ENCODE peak calls at places on chromosomes 5 and 9, in seven cellular contexts. One of them, this sample, is unnamed.

GRCh38 chr5:176943816-176944215 is 44.7 kb upstream of the HK3 start:
- DNase-seq in stomach: no peak
- DNase-seq in neural crest cell: no peak
- DNase-seq in left lung: no peak
- DNase-seq in OCI-LY7: no peak
- DNase-seq in thoracic aorta: no peak
- DNase-seq in omental fat pad: no peak
- DNase-seq in this sample: no peak

GRCh38 chr9:95771556-95772280 is 103.8 kb upstream of the ERCC6L2 start:
- DNase-seq in omental fat pad: no peak
- DNase-seq in stomach: peak; percentile 27
- DNase-seq in OCI-LY7: no peak
- DNase-seq in neural crest cell: peak; percentile 30
- DNase-seq in thoracic aorta: no peak
- DNase-seq in left lung: peak; percentile 50
- DNase-seq in this sample: peak; percentile 83

GRCh38 chr5:168695436-168695835 is 116.3 kb upstream of the PANK3 start:
- DNase-seq in thoracic aorta: no peak
- DNase-seq in omental fat pad: no peak
- DNase-seq in neural crest cell: no peak
- DNase-seq in OCI-LY7: no peak
- DNase-seq in stomach: no peak
- DNase-seq in left lung: no peak
- DNase-seq in this sample: no peak

GRCh38 chr5:167720676-167721260 is 570.7 kb upstream of the WWC1 start:
- DNase-seq in omental fat pad: no peak
- DNase-seq in stomach: no peak
- DNase-seq in OCI-LY7: no peak
- DNase-seq in left lung: no peak
- DNase-seq in thoracic aorta: no peak
- DNase-seq in neural crest cell: no peak
- DNase-seq in this sample: no peak

GRCh38 chr5:149757956-149758355 is 27.8 kb downstream of the PPARGC1B start:
- DNase-seq in thoracic aorta: no peak
- DNase-seq in OCI-LY7: no peak
- DNase-seq in stomach: no peak
- DNase-seq in neural crest cell: no peak
- DNase-seq in omental fat pad: no peak
- DNase-seq in left lung: no peak
- DNase-seq in this sample: no peak

GRCh38 chr5:368162-369084 is 46.9 kb downstream of the AHRR start:
- DNase-seq in omental fat pad: no peak
- DNase-seq in OCI-LY7: peak; percentile 24
- DNase-seq in left lung: peak; percentile 48
- DNase-seq in stomach: no peak
- DNase-seq in thoracic aorta: no peak
- DNase-seq in neural crest cell: no peak
- DNase-seq in this sample: peak; percentile 13

GRCh38 chr5:30103056-30104020 is 1090.1 kb upstream of the CDH6 start:
- DNase-seq in omental fat pad: no peak
- DNase-seq in stomach: no peak
- DNase-seq in left lung: no peak
- DNase-seq in neural crest cell: no peak
- DNase-seq in thoracic aorta: no peak
- DNase-seq in OCI-LY7: no peak
- DNase-seq in this sample: no peak

GRCh38 chr9:98129451-98129881 is 10.4 kb upstream of the TRIM14 start:
- DNase-seq in stomach: no peak
- DNase-seq in left lung: no peak
- DNase-seq in thoracic aorta: no peak
- DNase-seq in neural crest cell: no peak
- DNase-seq in omental fat pad: no peak
- DNase-seq in OCI-LY7: peak; percentile 78
- DNase-seq in this sample: no peak

GRCh38 chr5:14105717-14106435 is 37.3 kb upstream of the TRIO start:
- DNase-seq in neural crest cell: no peak
- DNase-seq in omental fat pad: no peak
- DNase-seq in left lung: no peak
- DNase-seq in stomach: no peak
- DNase-seq in OCI-LY7: no peak
- DNase-seq in thoracic aorta: no peak
- DNase-seq in this sample: no peak

GRCh38 chr9:2338770-2339169 is 282.8 kb upstream of the VLDLR start:
- DNase-seq in omental fat pad: no peak
- DNase-seq in OCI-LY7: no peak
- DNase-seq in thoracic aorta: no peak
- DNase-seq in left lung: no peak
- DNase-seq in neural crest cell: no peak
- DNase-seq in stomach: no peak
- DNase-seq in this sample: no peak

GRCh38 chr5:141680751-141681201 is 1.3 kb downstream of the ARAP3 start:
- DNase-seq in OCI-LY7: no peak
- DNase-seq in thoracic aorta: no peak
- DNase-seq in left lung: no peak
- DNase-seq in neural crest cell: peak; percentile 52
- DNase-seq in stomach: no peak
- DNase-seq in omental fat pad: no peak
- DNase-seq in this sample: no peak

GRCh38 chr5:168842571-168843205 is 263.5 kb upstream of the PANK3 start:
- DNase-seq in left lung: no peak
- DNase-seq in stomach: no peak
- DNase-seq in thoracic aorta: no peak
- DNase-seq in OCI-LY7: no peak
- DNase-seq in neural crest cell: no peak
- DNase-seq in omental fat pad: no peak
- DNase-seq in this sample: no peak

GRCh38 chr9:77903666-77904248 is 127.9 kb downstream of the GNAQ start:
- DNase-seq in thoracic aorta: no peak
- DNase-seq in omental fat pad: no peak
- DNase-seq in stomach: no peak
- DNase-seq in neural crest cell: no peak
- DNase-seq in left lung: no peak
- DNase-seq in OCI-LY7: no peak
- DNase-seq in this sample: no peak

GRCh38 chr9:133460405-133461175 is 812 bp downstream of the CACFD1 start:
- DNase-seq in stomach: peak; percentile 93
- DNase-seq in omental fat pad: no peak
- DNase-seq in left lung: peak; percentile 85
- DNase-seq in neural crest cell: no peak
- DNase-seq in OCI-LY7: peak; percentile 91
- DNase-seq in thoracic aorta: no peak
- DNase-seq in this sample: peak; percentile 92

GRCh38 chr9:93207326-93207814 is 23.4 kb downstream of the WNK2 start:
- DNase-seq in neural crest cell: no peak
- DNase-seq in thoracic aorta: no peak
- DNase-seq in OCI-LY7: no peak
- DNase-seq in omental fat pad: no peak
- DNase-seq in left lung: peak; percentile 68
- DNase-seq in stomach: no peak
- DNase-seq in this sample: no peak

GRCh38 chr9:38293022-38293421 is 99.5 kb upstream of the ALDH1B1 start:
- DNase-seq in stomach: no peak
- DNase-seq in left lung: no peak
- DNase-seq in thoracic aorta: no peak
- DNase-seq in omental fat pad: no peak
- DNase-seq in OCI-LY7: no peak
- DNase-seq in neural crest cell: no peak
- DNase-seq in this sample: peak; percentile 32

GRCh38 chr5:87101321-87101720 is 166.4 kb upstream of the RASA1 start:
- DNase-seq in stomach: no peak
- DNase-seq in neural crest cell: no peak
- DNase-seq in omental fat pad: no peak
- DNase-seq in left lung: no peak
- DNase-seq in thoracic aorta: no peak
- DNase-seq in OCI-LY7: peak; percentile 35
- DNase-seq in this sample: no peak

GRCh38 chr5:77642915-77643653 is 4.6 kb upstream of the OTP start:
- DNase-seq in thoracic aorta: no peak
- DNase-seq in stomach: no peak
- DNase-seq in omental fat pad: no peak
- DNase-seq in OCI-LY7: no peak
- DNase-seq in left lung: peak; percentile 50
- DNase-seq in neural crest cell: no peak
- DNase-seq in this sample: no peak

GRCh38 chr5:126384985-126385384 is 38.2 kb upstream of the GRAMD2B start:
- DNase-seq in OCI-LY7: no peak
- DNase-seq in stomach: no peak
- DNase-seq in neural crest cell: no peak
- DNase-seq in left lung: no peak
- DNase-seq in thoracic aorta: no peak
- DNase-seq in omental fat pad: no peak
- DNase-seq in this sample: no peak

GRCh38 chr9:134180786-134181647 is 16.7 kb upstream of the RNU6ATAC start:
- DNase-seq in stomach: no peak
- DNase-seq in OCI-LY7: no peak
- DNase-seq in neural crest cell: no peak
- DNase-seq in omental fat pad: no peak
- DNase-seq in left lung: peak; percentile 61
- DNase-seq in thoracic aorta: no peak
- DNase-seq in this sample: peak; percentile 72

GRCh38 chr5:101590384-101590783 is 687.3 kb upstream of the ST8SIA4 start:
- DNase-seq in left lung: no peak
- DNase-seq in omental fat pad: no peak
- DNase-seq in OCI-LY7: peak; percentile 4
- DNase-seq in stomach: no peak
- DNase-seq in thoracic aorta: no peak
- DNase-seq in neural crest cell: no peak
- DNase-seq in this sample: no peak

GRCh38 chr9:125659954-125660353 is 47.1 kb downstream of the MAPKAP1 start:
- DNase-seq in stomach: no peak
- DNase-seq in OCI-LY7: no peak
- DNase-seq in omental fat pad: no peak
- DNase-seq in left lung: no peak
- DNase-seq in neural crest cell: no peak
- DNase-seq in thoracic aorta: no peak
- DNase-seq in this sample: no peak

GRCh38 chr9:35948901-35949318 is 9.0 kb downstream of the OR2S2 start:
- DNase-seq in stomach: no peak
- DNase-seq in thoracic aorta: no peak
- DNase-seq in omental fat pad: no peak
- DNase-seq in neural crest cell: no peak
- DNase-seq in left lung: no peak
- DNase-seq in OCI-LY7: no peak
- DNase-seq in this sample: no peak

GRCh38 chr9:35954942-35955546 is 2.9 kb downstream of the OR2S2 start:
- DNase-seq in OCI-LY7: peak; percentile 78
- DNase-seq in neural crest cell: peak; percentile 33
- DNase-seq in thoracic aorta: no peak
- DNase-seq in stomach: peak; percentile 64
- DNase-seq in left lung: no peak
- DNase-seq in omental fat pad: no peak
- DNase-seq in this sample: peak; percentile 65

GRCh38 chr9:35956646-35957045 is 1.3 kb downstream of the OR2S2 start:
- DNase-seq in thoracic aorta: no peak
- DNase-seq in OCI-LY7: no peak
- DNase-seq in stomach: no peak
- DNase-seq in left lung: no peak
- DNase-seq in omental fat pad: no peak
- DNase-seq in neural crest cell: no peak
- DNase-seq in this sample: no peak

GRCh38 chr9:35951736-35952135 is 6.2 kb downstream of the OR2S2 start:
- DNase-seq in OCI-LY7: no peak
- DNase-seq in neural crest cell: no peak
- DNase-seq in stomach: no peak
- DNase-seq in omental fat pad: no peak
- DNase-seq in left lung: no peak
- DNase-seq in thoracic aorta: no peak
- DNase-seq in this sample: no peak

GRCh38 chr9:35952526-35953191 is 5.3 kb downstream of the OR2S2 start:
- DNase-seq in omental fat pad: no peak
- DNase-seq in OCI-LY7: no peak
- DNase-seq in thoracic aorta: no peak
- DNase-seq in neural crest cell: no peak
- DNase-seq in stomach: no peak
- DNase-seq in left lung: no peak
- DNase-seq in this sample: no peak
- TF ChIP-seq CTCF in omental fat pad: no peak
- TF ChIP-seq CTCF in OCI-LY7: no peak
- TF ChIP-seq CTCF in thoracic aorta: no peak
- TF ChIP-seq CTCF in neural crest cell: no peak
- TF ChIP-seq CTCF in stomach: no peak
- TF ChIP-seq CTCF in left lung: no peak
- TF ChIP-seq CTCF in this sample: no peak

GRCh38 chr9:88388886-88389617 is 808 bp downstream of the SPIN1 start:
- DNase-seq in stomach: peak; percentile 38
- DNase-seq in omental fat pad: peak; percentile 26
- DNase-seq in left lung: peak; percentile 87
- DNase-seq in neural crest cell: peak; percentile 63
- DNase-seq in OCI-LY7: peak; percentile 53
- DNase-seq in thoracic aorta: no peak
- DNase-seq in this sample: peak; percentile 28
- TF ChIP-seq CTCF in stomach: no peak
- TF ChIP-seq CTCF in omental fat pad: no peak
- TF ChIP-seq CTCF in left lung: no peak
- TF ChIP-seq CTCF in neural crest cell: no peak
- TF ChIP-seq CTCF in OCI-LY7: no peak
- TF ChIP-seq CTCF in thoracic aorta: no peak
- TF ChIP-seq CTCF in this sample: no peak

GRCh38 chr9:74573792-74574191 is 76.7 kb downstream of the RORB start:
- DNase-seq in stomach: no peak
- DNase-seq in thoracic aorta: no peak
- DNase-seq in neural crest cell: no peak
- DNase-seq in omental fat pad: no peak
- DNase-seq in left lung: no peak
- DNase-seq in OCI-LY7: no peak
- DNase-seq in this sample: no peak

DNA sequence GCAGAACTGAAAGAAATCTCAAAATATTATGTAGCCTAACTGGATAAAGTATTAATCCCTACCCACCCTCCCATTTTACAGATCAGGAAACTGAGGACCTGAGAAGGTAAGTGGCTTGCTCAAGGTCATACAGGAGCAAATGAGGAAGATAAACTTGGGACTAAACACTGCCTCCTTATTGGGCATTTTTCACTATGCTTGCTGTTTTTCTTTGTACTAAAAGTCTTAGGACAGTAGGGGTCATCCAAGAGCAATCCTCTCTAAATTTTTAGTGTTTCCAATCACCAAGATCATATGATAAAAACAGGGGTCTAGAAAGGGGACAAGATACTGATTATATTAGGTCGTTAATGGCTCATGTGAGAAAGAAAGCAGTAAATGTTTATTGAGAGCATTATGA is 80.8 kb downstream of the RORB start:
- DNase-seq in neural crest cell: no peak
- DNase-seq in thoracic aorta: no peak
- DNase-seq in OCI-LY7: peak; percentile 15
- DNase-seq in left lung: no peak
- DNase-seq in stomach: no peak
- DNase-seq in omental fat pad: no peak
- DNase-seq in this sample: no peak
- TF ChIP-seq CTCF in neural crest cell: peak; percentile 59
- TF ChIP-seq CTCF in thoracic aorta: no peak
- TF ChIP-seq CTCF in OCI-LY7: peak; percentile 73
- TF ChIP-seq CTCF in left lung: no peak
- TF ChIP-seq CTCF in stomach: no peak
- TF ChIP-seq CTCF in omental fat pad: no peak
- TF ChIP-seq CTCF in this sample: no peak

GRCh38 chr5:143124593-143124992 is 278.9 kb downstream of the NR3C1 start:
- DNase-seq in thoracic aorta: no peak
- DNase-seq in omental fat pad: no peak
- DNase-seq in stomach: no peak
- DNase-seq in neural crest cell: no peak
- DNase-seq in left lung: no peak
- DNase-seq in OCI-LY7: no peak
- DNase-seq in this sample: no peak
- TF ChIP-seq CTCF in thoracic aorta: no peak
- TF ChIP-seq CTCF in omental fat pad: no peak
- TF ChIP-seq CTCF in stomach: no peak
- TF ChIP-seq CTCF in neural crest cell: no peak
- TF ChIP-seq CTCF in left lung: no peak
- TF ChIP-seq CTCF in OCI-LY7: no peak
- TF ChIP-seq CTCF in this sample: no peak

This sample was measured in lower leg skin.